ENCODE peak calls at places on chromosomes 5 and 9, in eight cellular contexts. One of them, this sample, is unnamed.

GRCh38 chr5:139835656-139836055 is 40.0 kb downstream of the PSD2 start:
- DNase-seq in progenitor cell of endocrine pancreas: no peak
- DNase-seq in astrocyte of the cerebellum: no peak
- DNase-seq in HL-60: no peak
- DNase-seq in RWPE2: peak; percentile 18
- DNase-seq in fibroblast of lung: no peak
- DNase-seq in mucosa of descending colon: no peak
- DNase-seq in CD4-positive, alpha-beta T cell: no peak
- DNase-seq in this sample: no peak

GRCh38 chr5:107165296-107165695 is 505.4 kb downstream of the EFNA5 start:
- DNase-seq in progenitor cell of endocrine pancreas: no peak
- DNase-seq in astrocyte of the cerebellum: no peak
- DNase-seq in HL-60: no peak
- DNase-seq in RWPE2: no peak
- DNase-seq in fibroblast of lung: no peak
- DNase-seq in mucosa of descending colon: no peak
- DNase-seq in CD4-positive, alpha-beta T cell: no peak
- DNase-seq in this sample: no peak

GRCh38 chr5:57175586-57175985 is 1.7 kb downstream of the GPBP1 start:
- DNase-seq in progenitor cell of endocrine pancreas: no peak
- DNase-seq in astrocyte of the cerebellum: no peak
- DNase-seq in HL-60: no peak
- DNase-seq in RWPE2: no peak
- DNase-seq in fibroblast of lung: no peak
- DNase-seq in mucosa of descending colon: no peak
- DNase-seq in CD4-positive, alpha-beta T cell: no peak
- DNase-seq in this sample: peak; percentile 75

GRCh38 chr5:29005386-29005785 is 1967.0 kb upstream of the CDH9 start:
- DNase-seq in progenitor cell of endocrine pancreas: no peak
- DNase-seq in astrocyte of the cerebellum: no peak
- DNase-seq in HL-60: no peak
- DNase-seq in RWPE2: no peak
- DNase-seq in fibroblast of lung: no peak
- DNase-seq in mucosa of descending colon: no peak
- DNase-seq in CD4-positive, alpha-beta T cell: no peak
- DNase-seq in this sample: no peak

GRCh38 chr9:117232266-117232665 is 182.6 kb downstream of the ASTN2 start:
- DNase-seq in progenitor cell of endocrine pancreas: no peak
- DNase-seq in astrocyte of the cerebellum: no peak
- DNase-seq in HL-60: no peak
- DNase-seq in RWPE2: no peak
- DNase-seq in fibroblast of lung: no peak
- DNase-seq in mucosa of descending colon: no peak
- DNase-seq in CD4-positive, alpha-beta T cell: no peak
- DNase-seq in this sample: no peak

GRCh38 chr9:27856054-27856453 is 282.8 kb upstream of the C9orf72 start:
- DNase-seq in progenitor cell of endocrine pancreas: no peak
- DNase-seq in astrocyte of the cerebellum: no peak
- DNase-seq in HL-60: no peak
- DNase-seq in RWPE2: no peak
- DNase-seq in fibroblast of lung: no peak
- DNase-seq in mucosa of descending colon: no peak
- DNase-seq in CD4-positive, alpha-beta T cell: no peak
- DNase-seq in this sample: no peak

GRCh38 chr5:91272858-91273257 is 110.3 kb downstream of the ARRDC3 start:
- DNase-seq in progenitor cell of endocrine pancreas: no peak
- DNase-seq in astrocyte of the cerebellum: no peak
- DNase-seq in HL-60: no peak
- DNase-seq in RWPE2: no peak
- DNase-seq in fibroblast of lung: no peak
- DNase-seq in mucosa of descending colon: no peak
- DNase-seq in CD4-positive, alpha-beta T cell: no peak
- DNase-seq in this sample: no peak

GRCh38 chr5:93584531-93585053 is 1.6 kb downstream of the NR2F1 start:
- DNase-seq in progenitor cell of endocrine pancreas: peak; percentile 26
- DNase-seq in astrocyte of the cerebellum: no peak
- DNase-seq in HL-60: no peak
- DNase-seq in RWPE2: no peak
- DNase-seq in fibroblast of lung: no peak
- DNase-seq in mucosa of descending colon: peak; percentile 32
- DNase-seq in CD4-positive, alpha-beta T cell: no peak
- DNase-seq in this sample: no peak

GRCh38 chr9:126327016-126327749 is 554 bp downstream of the MVB12B start:
- DNase-seq in progenitor cell of endocrine pancreas: peak; percentile 25
- DNase-seq in astrocyte of the cerebellum: no peak
- DNase-seq in HL-60: no peak
- DNase-seq in RWPE2: no peak
- DNase-seq in fibroblast of lung: no peak
- DNase-seq in mucosa of descending colon: peak; percentile 54
- DNase-seq in CD4-positive, alpha-beta T cell: peak; percentile 46
- DNase-seq in this sample: peak; percentile 34

GRCh38 chr5:2656186-2656585 is 95.3 kb downstream of the IRX2 start:
- DNase-seq in progenitor cell of endocrine pancreas: no peak
- DNase-seq in astrocyte of the cerebellum: peak; percentile 80
- DNase-seq in HL-60: no peak
- DNase-seq in RWPE2: no peak
- DNase-seq in fibroblast of lung: peak; percentile 44
- DNase-seq in mucosa of descending colon: no peak
- DNase-seq in CD4-positive, alpha-beta T cell: no peak
- DNase-seq in this sample: no peak

GRCh38 chr5:176673651-176674583 is 26.6 kb downstream of the TSPAN17 start:
- DNase-seq in progenitor cell of endocrine pancreas: no peak
- DNase-seq in astrocyte of the cerebellum: no peak
- DNase-seq in HL-60: no peak
- DNase-seq in RWPE2: no peak
- DNase-seq in fibroblast of lung: no peak
- DNase-seq in mucosa of descending colon: no peak
- DNase-seq in CD4-positive, alpha-beta T cell: no peak
- DNase-seq in this sample: no peak

GRCh38 chr9:15205632-15206243 is 101.3 kb downstream of the TTC39B start:
- DNase-seq in progenitor cell of endocrine pancreas: no peak
- DNase-seq in astrocyte of the cerebellum: peak; percentile 16
- DNase-seq in HL-60: no peak
- DNase-seq in RWPE2: no peak
- DNase-seq in fibroblast of lung: peak; percentile 38
- DNase-seq in mucosa of descending colon: no peak
- DNase-seq in CD4-positive, alpha-beta T cell: no peak
- DNase-seq in this sample: no peak

GRCh38 chr9:120257483-120257882 is 322.5 kb downstream of the CDK5RAP2 start:
- DNase-seq in progenitor cell of endocrine pancreas: no peak
- DNase-seq in astrocyte of the cerebellum: no peak
- DNase-seq in HL-60: no peak
- DNase-seq in RWPE2: no peak
- DNase-seq in fibroblast of lung: no peak
- DNase-seq in mucosa of descending colon: no peak
- DNase-seq in CD4-positive, alpha-beta T cell: no peak
- DNase-seq in this sample: no peak

GRCh38 chr5:56827043-56827442 is 11.7 kb downstream of the MAP3K1 start:
- DNase-seq in progenitor cell of endocrine pancreas: no peak
- DNase-seq in astrocyte of the cerebellum: no peak
- DNase-seq in HL-60: no peak
- DNase-seq in RWPE2: no peak
- DNase-seq in fibroblast of lung: no peak
- DNase-seq in mucosa of descending colon: no peak
- DNase-seq in CD4-positive, alpha-beta T cell: no peak
- DNase-seq in this sample: peak; percentile 15

GRCh38 chr9:136251264-136252115 is 5.9 kb upstream of the QSOX2 start:
- DNase-seq in progenitor cell of endocrine pancreas: no peak
- DNase-seq in astrocyte of the cerebellum: no peak
- DNase-seq in HL-60: no peak
- DNase-seq in RWPE2: no peak
- DNase-seq in fibroblast of lung: no peak
- DNase-seq in mucosa of descending colon: no peak
- DNase-seq in CD4-positive, alpha-beta T cell: no peak
- DNase-seq in this sample: no peak

GRCh38 chr9:75108571-75108970 is 20.3 kb downstream of the OSTF1 start:
- DNase-seq in progenitor cell of endocrine pancreas: no peak
- DNase-seq in astrocyte of the cerebellum: no peak
- DNase-seq in HL-60: peak; percentile 5
- DNase-seq in RWPE2: no peak
- DNase-seq in fibroblast of lung: peak; percentile 56
- DNase-seq in mucosa of descending colon: no peak
- DNase-seq in CD4-positive, alpha-beta T cell: no peak
- DNase-seq in this sample: no peak

GRCh38 chr9:744790-745456 is 96.6 kb upstream of the DMRT1 start:
- DNase-seq in progenitor cell of endocrine pancreas: no peak
- DNase-seq in astrocyte of the cerebellum: no peak
- DNase-seq in HL-60: no peak
- DNase-seq in RWPE2: no peak
- DNase-seq in fibroblast of lung: peak; percentile 30
- DNase-seq in mucosa of descending colon: no peak
- DNase-seq in CD4-positive, alpha-beta T cell: no peak
- DNase-seq in this sample: no peak

GRCh38 chr5:169201597-169201996 is 99.3 kb downstream of the SLIT3 start:
- DNase-seq in progenitor cell of endocrine pancreas: no peak
- DNase-seq in astrocyte of the cerebellum: no peak
- DNase-seq in HL-60: peak; percentile 15
- DNase-seq in RWPE2: no peak
- DNase-seq in fibroblast of lung: no peak
- DNase-seq in mucosa of descending colon: no peak
- DNase-seq in CD4-positive, alpha-beta T cell: no peak
- DNase-seq in this sample: no peak

GRCh38 chr5:179906795-179907569 is 715 bp downstream of the TBC1D9B start:
- DNase-seq in progenitor cell of endocrine pancreas: peak; percentile 14
- DNase-seq in astrocyte of the cerebellum: no peak
- DNase-seq in HL-60: no peak
- DNase-seq in RWPE2: no peak
- DNase-seq in fibroblast of lung: peak; percentile 14
- DNase-seq in mucosa of descending colon: peak; percentile 61
- DNase-seq in CD4-positive, alpha-beta T cell: no peak
- DNase-seq in this sample: peak; percentile 41

GRCh38 chr5:161023591-161023990 is 171.6 kb upstream of the ATP10B start:
- DNase-seq in progenitor cell of endocrine pancreas: no peak
- DNase-seq in astrocyte of the cerebellum: no peak
- DNase-seq in HL-60: no peak
- DNase-seq in RWPE2: no peak
- DNase-seq in fibroblast of lung: no peak
- DNase-seq in mucosa of descending colon: no peak
- DNase-seq in CD4-positive, alpha-beta T cell: no peak
- DNase-seq in this sample: no peak

GRCh38 chr5:149666212-149666852 is 63.8 kb upstream of the PPARGC1B start:
- DNase-seq in progenitor cell of endocrine pancreas: no peak
- DNase-seq in astrocyte of the cerebellum: no peak
- DNase-seq in HL-60: no peak
- DNase-seq in RWPE2: no peak
- DNase-seq in fibroblast of lung: peak; percentile 17
- DNase-seq in mucosa of descending colon: no peak
- DNase-seq in CD4-positive, alpha-beta T cell: no peak
- DNase-seq in this sample: no peak

GRCh38 chr5:140240987-140241706 is 61.8 kb downstream of the PFDN1 start:
- DNase-seq in progenitor cell of endocrine pancreas: no peak
- DNase-seq in astrocyte of the cerebellum: peak; percentile 91
- DNase-seq in HL-60: no peak
- DNase-seq in RWPE2: peak; percentile 92
- DNase-seq in fibroblast of lung: peak; percentile 90
- DNase-seq in mucosa of descending colon: peak; percentile 86
- DNase-seq in CD4-positive, alpha-beta T cell: no peak
- DNase-seq in this sample: no peak

GRCh38 chr5:176743828-176744583 is 66.4 kb upstream of the UNC5A start:
- DNase-seq in progenitor cell of endocrine pancreas: no peak
- DNase-seq in astrocyte of the cerebellum: no peak
- DNase-seq in HL-60: no peak
- DNase-seq in RWPE2: peak; percentile 38
- DNase-seq in fibroblast of lung: no peak
- DNase-seq in mucosa of descending colon: no peak
- DNase-seq in CD4-positive, alpha-beta T cell: peak; percentile 29
- DNase-seq in this sample: no peak

GRCh38 chr9:116945817-116946216 is 258.7 kb downstream of the TRIM32 start:
- DNase-seq in progenitor cell of endocrine pancreas: no peak
- DNase-seq in astrocyte of the cerebellum: no peak
- DNase-seq in HL-60: peak; percentile 24
- DNase-seq in RWPE2: no peak
- DNase-seq in fibroblast of lung: no peak
- DNase-seq in mucosa of descending colon: no peak
- DNase-seq in CD4-positive, alpha-beta T cell: no peak
- DNase-seq in this sample: no peak

GRCh38 chr9:80605793-80606192 is 1034.0 kb downstream of the TLE4 start:
- DNase-seq in progenitor cell of endocrine pancreas: no peak
- DNase-seq in astrocyte of the cerebellum: no peak
- DNase-seq in HL-60: no peak
- DNase-seq in RWPE2: no peak
- DNase-seq in fibroblast of lung: no peak
- DNase-seq in mucosa of descending colon: no peak
- DNase-seq in CD4-positive, alpha-beta T cell: no peak
- DNase-seq in this sample: no peak

GRCh38 chr9:113317777-113318176 is 14.6 kb upstream of the RNF183 start:
- DNase-seq in progenitor cell of endocrine pancreas: no peak
- DNase-seq in astrocyte of the cerebellum: no peak
- DNase-seq in HL-60: no peak
- DNase-seq in RWPE2: no peak
- DNase-seq in fibroblast of lung: no peak
- DNase-seq in mucosa of descending colon: no peak
- DNase-seq in CD4-positive, alpha-beta T cell: no peak
- DNase-seq in this sample: no peak
- TF ChIP-seq CTCF in progenitor cell of endocrine pancreas: peak; percentile 26
- TF ChIP-seq CTCF in astrocyte of the cerebellum: no peak
- TF ChIP-seq CTCF in HL-60: no peak
- TF ChIP-seq CTCF in RWPE2: peak; percentile 5
- TF ChIP-seq CTCF in fibroblast of lung: peak; percentile 19
- TF ChIP-seq CTCF in mucosa of descending colon: no peak
- TF ChIP-seq CTCF in CD4-positive, alpha-beta T cell: no peak
- TF ChIP-seq CTCF in this sample: no peak

DNA sequence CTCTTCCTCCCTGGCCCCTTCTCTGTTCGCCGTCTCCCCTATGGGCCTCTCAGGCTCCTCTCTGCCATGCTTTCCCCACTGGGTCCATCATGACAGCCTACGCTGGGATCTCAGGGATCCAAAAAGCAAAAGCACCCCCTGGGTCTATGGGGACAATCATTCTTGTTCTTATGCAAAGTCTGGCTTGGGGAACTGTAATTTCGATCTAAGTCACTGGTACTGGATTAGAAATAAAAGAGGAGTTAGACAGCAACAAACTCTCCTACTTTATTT is 86.6 kb downstream of the SLC38A9 start:
- DNase-seq in progenitor cell of endocrine pancreas: no peak
- DNase-seq in astrocyte of the cerebellum: no peak
- DNase-seq in HL-60: no peak
- DNase-seq in RWPE2: no peak
- DNase-seq in fibroblast of lung: no peak
- DNase-seq in mucosa of descending colon: no peak
- DNase-seq in CD4-positive, alpha-beta T cell: no peak
- DNase-seq in this sample: no peak
- TF ChIP-seq CTCF in progenitor cell of endocrine pancreas: no peak
- TF ChIP-seq CTCF in astrocyte of the cerebellum: no peak
- TF ChIP-seq CTCF in HL-60: no peak
- TF ChIP-seq CTCF in RWPE2: no peak
- TF ChIP-seq CTCF in fibroblast of lung: no peak
- TF ChIP-seq CTCF in mucosa of descending colon: no peak
- TF ChIP-seq CTCF in CD4-positive, alpha-beta T cell: no peak
- TF ChIP-seq CTCF in this sample: no peak

GRCh38 chr5:15191012-15191411 is 309.0 kb upstream of the FBXL7 start:
- DNase-seq in progenitor cell of endocrine pancreas: no peak
- DNase-seq in astrocyte of the cerebellum: no peak
- DNase-seq in HL-60: no peak
- DNase-seq in RWPE2: no peak
- DNase-seq in fibroblast of lung: peak; percentile 5
- DNase-seq in mucosa of descending colon: no peak
- DNase-seq in CD4-positive, alpha-beta T cell: no peak
- DNase-seq in this sample: no peak
- TF ChIP-seq CTCF in progenitor cell of endocrine pancreas: no peak
- TF ChIP-seq CTCF in astrocyte of the cerebellum: no peak
- TF ChIP-seq CTCF in HL-60: no peak
- TF ChIP-seq CTCF in RWPE2: peak; percentile 30
- TF ChIP-seq CTCF in fibroblast of lung: no peak
- TF ChIP-seq CTCF in mucosa of descending colon: no peak
- TF ChIP-seq CTCF in CD4-positive, alpha-beta T cell: no peak
- TF ChIP-seq CTCF in this sample: no peak

GRCh38 chr5:141343242-141343952 is at the start of gene PCDHGA3:
- DNase-seq in progenitor cell of endocrine pancreas: no peak
- DNase-seq in astrocyte of the cerebellum: peak; percentile 26
- DNase-seq in HL-60: no peak
- DNase-seq in RWPE2: no peak
- DNase-seq in fibroblast of lung: peak; percentile 73
- DNase-seq in mucosa of descending colon: no peak
- DNase-seq in CD4-positive, alpha-beta T cell: no peak
- DNase-seq in this sample: peak; percentile 45
- TF ChIP-seq CTCF in progenitor cell of endocrine pancreas: no peak
- TF ChIP-seq CTCF in astrocyte of the cerebellum: peak; percentile 34
- TF ChIP-seq CTCF in HL-60: peak; percentile 10
- TF ChIP-seq CTCF in RWPE2: peak; percentile 49
- TF ChIP-seq CTCF in fibroblast of lung: peak; percentile 54
- TF ChIP-seq CTCF in mucosa of descending colon: no peak
- TF ChIP-seq CTCF in CD4-positive, alpha-beta T cell: no peak
- TF ChIP-seq CTCF in this sample: peak; percentile 43

This sample was measured in activated CD8-positive, alpha-beta T cell treated with anti-CD3 and anti-CD28 coated beads for 36 hours.